ENCODE peak calls at places on chromosome X, in nine cellular contexts. One of them, this sample, is unnamed.

GRCh38 chrX:145213504-145213903 is 33.8 kb upstream of the SPANXN1 start:
- DNase-seq in right cardiac atrium: no peak
- DNase-seq in GM23248: peak; percentile 2
- DNase-seq in pancreas: no peak
- DNase-seq in CD8-positive, alpha-beta memory T cell: no peak
- DNase-seq in sigmoid colon: no peak
- DNase-seq in fibroblast of lung: no peak
- DNase-seq in CD8-positive, alpha-beta T cell: no peak
- DNase-seq in mesenchymal stem cell: no peak
- DNase-seq in this sample: no peak

GRCh38 chrX:75107863-75108509 is 48.1 kb downstream of the ABCB7 start:
- DNase-seq in right cardiac atrium: no peak
- DNase-seq in GM23248: no peak
- DNase-seq in pancreas: no peak
- DNase-seq in CD8-positive, alpha-beta memory T cell: no peak
- DNase-seq in sigmoid colon: no peak
- DNase-seq in fibroblast of lung: no peak
- DNase-seq in CD8-positive, alpha-beta T cell: no peak
- DNase-seq in mesenchymal stem cell: no peak
- DNase-seq in this sample: no peak

GRCh38 chrX:103999234-103999633 is 14.3 kb downstream of the H2BW1 start:
- DNase-seq in right cardiac atrium: no peak
- DNase-seq in GM23248: no peak
- DNase-seq in pancreas: no peak
- DNase-seq in CD8-positive, alpha-beta memory T cell: no peak
- DNase-seq in sigmoid colon: no peak
- DNase-seq in fibroblast of lung: no peak
- DNase-seq in CD8-positive, alpha-beta T cell: no peak
- DNase-seq in mesenchymal stem cell: no peak
- DNase-seq in this sample: no peak

GRCh38 chrX:35919536-35920309 is at the start of gene CFAP47:
- DNase-seq in right cardiac atrium: peak; percentile 60
- DNase-seq in GM23248: no peak
- DNase-seq in pancreas: peak; percentile 63
- DNase-seq in CD8-positive, alpha-beta memory T cell: no peak
- DNase-seq in sigmoid colon: no peak
- DNase-seq in fibroblast of lung: peak; percentile 14
- DNase-seq in CD8-positive, alpha-beta T cell: no peak
- DNase-seq in mesenchymal stem cell: peak; percentile 36
- DNase-seq in this sample: peak; percentile 32

GRCh38 chrX:80663331-80663730 is 146.3 kb downstream of the BRWD3 start:
- DNase-seq in right cardiac atrium: no peak
- DNase-seq in GM23248: no peak
- DNase-seq in pancreas: no peak
- DNase-seq in CD8-positive, alpha-beta memory T cell: no peak
- DNase-seq in sigmoid colon: no peak
- DNase-seq in fibroblast of lung: no peak
- DNase-seq in CD8-positive, alpha-beta T cell: no peak
- DNase-seq in mesenchymal stem cell: no peak
- DNase-seq in this sample: no peak

GRCh38 chrX:154021131-154021611 is 1.5 kb upstream of the IRAK1 start:
- DNase-seq in right cardiac atrium: no peak
- DNase-seq in GM23248: peak; percentile 84
- DNase-seq in pancreas: peak; percentile 53
- DNase-seq in CD8-positive, alpha-beta memory T cell: no peak
- DNase-seq in sigmoid colon: no peak
- DNase-seq in fibroblast of lung: peak; percentile 46
- DNase-seq in CD8-positive, alpha-beta T cell: no peak
- DNase-seq in mesenchymal stem cell: peak; percentile 83
- DNase-seq in this sample: no peak

GRCh38 chrX:24846551-24847170 is 152.9 kb downstream of the POLA1 start:
- DNase-seq in right cardiac atrium: peak; percentile 46
- DNase-seq in GM23248: peak; percentile 52
- DNase-seq in pancreas: no peak
- DNase-seq in CD8-positive, alpha-beta memory T cell: no peak
- DNase-seq in sigmoid colon: no peak
- DNase-seq in fibroblast of lung: peak; percentile 69
- DNase-seq in CD8-positive, alpha-beta T cell: no peak
- DNase-seq in mesenchymal stem cell: peak; percentile 6
- DNase-seq in this sample: no peak

GRCh38 chrX:127888767-127889166 is 163.4 kb downstream of the ACTRT1 start:
- DNase-seq in right cardiac atrium: no peak
- DNase-seq in GM23248: no peak
- DNase-seq in pancreas: no peak
- DNase-seq in CD8-positive, alpha-beta memory T cell: no peak
- DNase-seq in sigmoid colon: no peak
- DNase-seq in fibroblast of lung: no peak
- DNase-seq in CD8-positive, alpha-beta T cell: no peak
- DNase-seq in mesenchymal stem cell: no peak
- DNase-seq in this sample: no peak

GRCh38 chrX:139930923-139931645 is 1.8 kb downstream of the ATP11C start:
- DNase-seq in right cardiac atrium: peak; percentile 54
- DNase-seq in GM23248: peak; percentile 36
- DNase-seq in pancreas: peak; percentile 62
- DNase-seq in CD8-positive, alpha-beta memory T cell: peak; percentile 6
- DNase-seq in sigmoid colon: peak; percentile 63
- DNase-seq in fibroblast of lung: no peak
- DNase-seq in CD8-positive, alpha-beta T cell: peak; percentile 13
- DNase-seq in mesenchymal stem cell: peak; percentile 31
- DNase-seq in this sample: peak; percentile 23

GRCh38 chrX:10329984-10330383 is 173.2 kb downstream of the CLCN4 start:
- DNase-seq in right cardiac atrium: no peak
- DNase-seq in GM23248: no peak
- DNase-seq in pancreas: no peak
- DNase-seq in CD8-positive, alpha-beta memory T cell: no peak
- DNase-seq in sigmoid colon: no peak
- DNase-seq in fibroblast of lung: no peak
- DNase-seq in CD8-positive, alpha-beta T cell: no peak
- DNase-seq in mesenchymal stem cell: no peak
- DNase-seq in this sample: no peak
- H3K27me3 ChIP-seq in right cardiac atrium: no peaks in the 10 kb centered on the region
- H3K27me3 ChIP-seq in GM23248: no peaks in the 10 kb centered on the region
- H3K27me3 ChIP-seq in pancreas: no peaks in the 10 kb centered on the region
- H3K27me3 ChIP-seq in CD8-positive, alpha-beta memory T cell: no peaks in the 10 kb centered on the region
- H3K27me3 ChIP-seq in sigmoid colon: no peaks in the 10 kb centered on the region
- H3K27me3 ChIP-seq in fibroblast of lung: no peaks in the 10 kb centered on the region
- H3K27me3 ChIP-seq in CD8-positive, alpha-beta T cell: no peaks in the 10 kb centered on the region
- H3K27me3 ChIP-seq in mesenchymal stem cell: peaks cover 5% of the 10 kb centered on the region
- H3K27me3 ChIP-seq in this sample: no peaks in the 10 kb centered on the region

GRCh38 chrX:134206221-134206620 is 30.8 kb upstream of the CCDC160 start:
- DNase-seq in right cardiac atrium: no peak
- DNase-seq in GM23248: no peak
- DNase-seq in pancreas: no peak
- DNase-seq in CD8-positive, alpha-beta memory T cell: no peak
- DNase-seq in sigmoid colon: no peak
- DNase-seq in fibroblast of lung: no peak
- DNase-seq in CD8-positive, alpha-beta T cell: no peak
- DNase-seq in mesenchymal stem cell: no peak
- DNase-seq in this sample: no peak

DNA sequence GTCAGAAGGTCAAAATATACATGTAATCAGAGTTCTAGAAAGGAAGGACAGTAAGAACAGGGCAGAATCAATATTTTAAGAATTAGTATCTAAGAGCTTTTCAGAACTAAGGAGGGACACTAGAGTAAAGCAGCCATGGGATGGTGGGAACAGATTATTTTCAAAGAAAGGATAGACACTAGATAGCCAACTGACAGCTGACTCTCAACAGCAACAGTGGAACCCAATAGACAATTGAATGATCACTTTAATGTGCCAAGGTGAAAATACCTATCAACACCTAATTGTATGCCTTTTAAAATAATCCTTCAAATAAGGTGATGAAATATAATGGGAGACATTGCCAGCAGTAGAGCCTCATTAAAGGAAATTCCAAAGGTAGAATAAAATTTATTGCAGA is 26.5 kb upstream of the CCDC160 start:
- DNase-seq in right cardiac atrium: no peak
- DNase-seq in GM23248: no peak
- DNase-seq in pancreas: no peak
- DNase-seq in CD8-positive, alpha-beta memory T cell: no peak
- DNase-seq in sigmoid colon: no peak
- DNase-seq in fibroblast of lung: no peak
- DNase-seq in CD8-positive, alpha-beta T cell: no peak
- DNase-seq in mesenchymal stem cell: no peak
- DNase-seq in this sample: no peak
- H3K27ac ChIP-seq in right cardiac atrium: no peak overlapping the region
- H3K27ac ChIP-seq in GM23248: no peak overlapping the region
- H3K27ac ChIP-seq in pancreas: no peak overlapping the region
- H3K27ac ChIP-seq in CD8-positive, alpha-beta memory T cell: no peak overlapping the region
- H3K27ac ChIP-seq in sigmoid colon: no peak overlapping the region
- H3K27ac ChIP-seq in fibroblast of lung: no peak overlapping the region
- H3K27ac ChIP-seq in CD8-positive, alpha-beta T cell: no peak overlapping the region
- H3K27ac ChIP-seq in mesenchymal stem cell: no peak overlapping the region
- H3K27ac ChIP-seq in this sample: no peak overlapping the region

GRCh38 chrX:108022491-108023089 is 22.3 kb upstream of the VSIG1 start:
- DNase-seq in right cardiac atrium: no peak
- DNase-seq in GM23248: no peak
- DNase-seq in pancreas: no peak
- DNase-seq in CD8-positive, alpha-beta memory T cell: no peak
- DNase-seq in sigmoid colon: no peak
- DNase-seq in fibroblast of lung: peak; percentile 6
- DNase-seq in CD8-positive, alpha-beta T cell: no peak
- DNase-seq in mesenchymal stem cell: no peak
- DNase-seq in this sample: no peak
- H3K27me3 ChIP-seq in right cardiac atrium: no peaks in the 10 kb centered on the region
- H3K27me3 ChIP-seq in GM23248: no peaks in the 10 kb centered on the region
- H3K27me3 ChIP-seq in pancreas: no peaks in the 10 kb centered on the region
- H3K27me3 ChIP-seq in CD8-positive, alpha-beta memory T cell: no peaks in the 10 kb centered on the region
- H3K27me3 ChIP-seq in sigmoid colon: no peaks in the 10 kb centered on the region
- H3K27me3 ChIP-seq in fibroblast of lung: no peaks in the 10 kb centered on the region
- H3K27me3 ChIP-seq in CD8-positive, alpha-beta T cell: no peaks in the 10 kb centered on the region
- H3K27me3 ChIP-seq in mesenchymal stem cell: peaks cover 46% of the 10 kb centered on the region
- H3K27me3 ChIP-seq in this sample: no peaks in the 10 kb centered on the region

GRCh38 chrX:147803948-147804347 is 107.8 kb upstream of the FMR1 start:
- DNase-seq in right cardiac atrium: no peak
- DNase-seq in GM23248: peak; percentile 27
- DNase-seq in pancreas: no peak
- DNase-seq in CD8-positive, alpha-beta memory T cell: no peak
- DNase-seq in sigmoid colon: no peak
- DNase-seq in fibroblast of lung: no peak
- DNase-seq in CD8-positive, alpha-beta T cell: no peak
- DNase-seq in mesenchymal stem cell: no peak
- DNase-seq in this sample: no peak
- H3K27ac ChIP-seq in right cardiac atrium: no peak overlapping the region
- H3K27ac ChIP-seq in GM23248: no peak overlapping the region
- H3K27ac ChIP-seq in pancreas: no peak overlapping the region
- H3K27ac ChIP-seq in CD8-positive, alpha-beta memory T cell: no peak overlapping the region
- H3K27ac ChIP-seq in sigmoid colon: no peak overlapping the region
- H3K27ac ChIP-seq in fibroblast of lung: no peak overlapping the region
- H3K27ac ChIP-seq in CD8-positive, alpha-beta T cell: no peak overlapping the region
- H3K27ac ChIP-seq in mesenchymal stem cell: no peak overlapping the region
- H3K27ac ChIP-seq in this sample: no peak overlapping the region

GRCh38 chrX:625137-625691 is 5.4 kb upstream of the SHOX start:
- DNase-seq in right cardiac atrium: no peak
- DNase-seq in GM23248: no peak
- DNase-seq in pancreas: no peak
- DNase-seq in CD8-positive, alpha-beta memory T cell: no peak
- DNase-seq in sigmoid colon: no peak
- DNase-seq in fibroblast of lung: no peak
- DNase-seq in CD8-positive, alpha-beta T cell: no peak
- DNase-seq in mesenchymal stem cell: no peak
- DNase-seq in this sample: no peak

GRCh38 chrX:622104-622503 is 8.5 kb upstream of the SHOX start:
- DNase-seq in right cardiac atrium: no peak
- DNase-seq in GM23248: no peak
- DNase-seq in pancreas: no peak
- DNase-seq in CD8-positive, alpha-beta memory T cell: no peak
- DNase-seq in sigmoid colon: no peak
- DNase-seq in fibroblast of lung: no peak
- DNase-seq in CD8-positive, alpha-beta T cell: no peak
- DNase-seq in mesenchymal stem cell: no peak
- DNase-seq in this sample: no peak

GRCh38 chrX:619812-620493 is 10.6 kb upstream of the SHOX start:
- DNase-seq in right cardiac atrium: no peak
- DNase-seq in GM23248: no peak
- DNase-seq in pancreas: no peak
- DNase-seq in CD8-positive, alpha-beta memory T cell: no peak
- DNase-seq in sigmoid colon: no peak
- DNase-seq in fibroblast of lung: no peak
- DNase-seq in CD8-positive, alpha-beta T cell: no peak
- DNase-seq in mesenchymal stem cell: no peak
- DNase-seq in this sample: no peak

GRCh38 chrX:623599-624323 is 6.8 kb upstream of the SHOX start:
- DNase-seq in right cardiac atrium: no peak
- DNase-seq in GM23248: peak; percentile 8
- DNase-seq in pancreas: no peak
- DNase-seq in CD8-positive, alpha-beta memory T cell: no peak
- DNase-seq in sigmoid colon: no peak
- DNase-seq in fibroblast of lung: peak; percentile 3
- DNase-seq in CD8-positive, alpha-beta T cell: no peak
- DNase-seq in mesenchymal stem cell: no peak
- DNase-seq in this sample: peak; percentile 79

DNA sequence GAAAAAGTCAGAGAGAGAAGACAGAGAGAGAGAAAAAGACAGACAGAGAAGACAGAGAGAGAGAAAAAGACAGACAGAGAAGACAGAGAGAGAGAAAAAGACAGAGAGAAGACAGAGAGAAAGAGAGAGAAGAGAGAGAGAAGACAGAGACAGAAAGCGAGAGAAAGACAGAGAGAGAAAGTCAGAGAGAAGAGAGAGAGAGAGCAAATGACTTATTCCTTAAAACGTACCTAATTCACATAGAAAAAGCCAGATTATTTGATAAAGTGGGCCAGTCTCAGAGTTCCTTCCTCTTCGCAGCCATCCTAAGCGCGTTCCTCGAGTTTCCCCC is 7.4 kb upstream of the SHOX start:
- DNase-seq in right cardiac atrium: no peak
- DNase-seq in GM23248: no peak
- DNase-seq in pancreas: no peak
- DNase-seq in CD8-positive, alpha-beta memory T cell: no peak
- DNase-seq in sigmoid colon: no peak
- DNase-seq in fibroblast of lung: no peak
- DNase-seq in CD8-positive, alpha-beta T cell: no peak
- DNase-seq in mesenchymal stem cell: no peak
- DNase-seq in this sample: no peak
- H3K27me3 ChIP-seq in right cardiac atrium: peaks cover 2% of the 10 kb centered on the region
- H3K27me3 ChIP-seq in GM23248: no peaks in the 10 kb centered on the region
- H3K27me3 ChIP-seq in pancreas: no peaks in the 10 kb centered on the region
- H3K27me3 ChIP-seq in CD8-positive, alpha-beta memory T cell: peaks cover 3% of the 10 kb centered on the region
- H3K27me3 ChIP-seq in sigmoid colon: peaks cover 58% of the 10 kb centered on the region
- H3K27me3 ChIP-seq in fibroblast of lung: no peaks in the 10 kb centered on the region
- H3K27me3 ChIP-seq in CD8-positive, alpha-beta T cell: peaks cover 5% of the 10 kb centered on the region
- H3K27me3 ChIP-seq in mesenchymal stem cell: peaks cover 63% of the 10 kb centered on the region
- H3K27me3 ChIP-seq in this sample: peaks cover 4% of the 10 kb centered on the region

GRCh38 chrX:44674906-44675305 is 132.2 kb upstream of the FUNDC1 start:
- DNase-seq in right cardiac atrium: no peak
- DNase-seq in GM23248: no peak
- DNase-seq in pancreas: no peak
- DNase-seq in CD8-positive, alpha-beta memory T cell: no peak
- DNase-seq in sigmoid colon: no peak
- DNase-seq in fibroblast of lung: no peak
- DNase-seq in CD8-positive, alpha-beta T cell: no peak
- DNase-seq in mesenchymal stem cell: no peak
- DNase-seq in this sample: no peak
- H3K27ac ChIP-seq in right cardiac atrium: no peak overlapping the region
- H3K27ac ChIP-seq in GM23248: peak overlapping the region; percentile 29
- H3K27ac ChIP-seq in pancreas: no peak overlapping the region
- H3K27ac ChIP-seq in CD8-positive, alpha-beta memory T cell: no peak overlapping the region
- H3K27ac ChIP-seq in sigmoid colon: no peak overlapping the region
- H3K27ac ChIP-seq in fibroblast of lung: peak overlapping the region; percentile 54
- H3K27ac ChIP-seq in CD8-positive, alpha-beta T cell: no peak overlapping the region
- H3K27ac ChIP-seq in mesenchymal stem cell: no peak overlapping the region
- H3K27ac ChIP-seq in this sample: no peak overlapping the region

GRCh38 chrX:13622565-13622964 is 30.4 kb upstream of the TCEANC start:
- DNase-seq in right cardiac atrium: no peak
- DNase-seq in GM23248: no peak
- DNase-seq in pancreas: no peak
- DNase-seq in CD8-positive, alpha-beta memory T cell: no peak
- DNase-seq in sigmoid colon: no peak
- DNase-seq in fibroblast of lung: no peak
- DNase-seq in CD8-positive, alpha-beta T cell: no peak
- DNase-seq in mesenchymal stem cell: no peak
- DNase-seq in this sample: no peak

GRCh38 chrX:13620202-13620601 is 32.7 kb upstream of the TCEANC start:
- DNase-seq in right cardiac atrium: no peak
- DNase-seq in GM23248: no peak
- DNase-seq in pancreas: no peak
- DNase-seq in CD8-positive, alpha-beta memory T cell: no peak
- DNase-seq in sigmoid colon: no peak
- DNase-seq in fibroblast of lung: no peak
- DNase-seq in CD8-positive, alpha-beta T cell: no peak
- DNase-seq in mesenchymal stem cell: no peak
- DNase-seq in this sample: no peak
- H3K27me3 ChIP-seq in right cardiac atrium: no peaks in the 10 kb centered on the region
- H3K27me3 ChIP-seq in GM23248: no peaks in the 10 kb centered on the region
- H3K27me3 ChIP-seq in pancreas: no peaks in the 10 kb centered on the region
- H3K27me3 ChIP-seq in CD8-positive, alpha-beta memory T cell: no peaks in the 10 kb centered on the region
- H3K27me3 ChIP-seq in sigmoid colon: no peaks in the 10 kb centered on the region
- H3K27me3 ChIP-seq in fibroblast of lung: no peaks in the 10 kb centered on the region
- H3K27me3 ChIP-seq in CD8-positive, alpha-beta T cell: no peaks in the 10 kb centered on the region
- H3K27me3 ChIP-seq in mesenchymal stem cell: peaks cover 55% of the 10 kb centered on the region
- H3K27me3 ChIP-seq in this sample: no peaks in the 10 kb centered on the region

This sample was measured in upper lobe of left lung.